ENCODE peak calls at places on chromosomes 4 and X, in five cellular contexts. R is IMR-90, E is A549, S is K562, W is HepG2. X is an unnamed sample.

GRCh38 chr4:55125087-55125721 is at the start of gene KDR:
- DNase-seq in R (no peak), E (no peak), S (peak), W (no peak), X (peak)

GRCh38 chrX:12949927-12950656 is 24.8 kb upstream of the TMSB4X start:
- DNase-seq in R (peak), E (no peak), S (peak), W (no peak), X (no peak)

GRCh38 chr4:182093431-182093831 is 149.8 kb upstream of the TENM3 start:
- DNase-seq in R (no peak), E (no peak), S (no peak), W (no peak), X (no peak)

GRCh38 chr4:13162886-13163285 is 321.3 kb downstream of the RAB28 start:
- DNase-seq in R (no peak), E (no peak), S (no peak), W (no peak), X (no peak)

GRCh38 chr4:1488831-1489638 is 82.8 kb upstream of the NKX1-1 start:
- DNase-seq in R (no peak), E (no peak), S (no peak), W (no peak), X (no peak)

GRCh38 chrX:52556741-52557140 is 39.9 kb upstream of the XAGE1B start:
- DNase-seq in R (no peak), E (no peak), S (no peak), W (no peak), X (no peak)

GRCh38 chrX:7574325-7574724 is 268.6 kb upstream of the VCX start:
- DNase-seq in R (no peak), E (no peak), S (no peak), W (peak), X (no peak)

GRCh38 chr4:184313710-184314659 is 96.3 kb upstream of the ENPP6 start:
- DNase-seq in R (no peak), E (no peak), S (no peak), W (no peak), X (no peak)

GRCh38 chr4:48193096-48193836 is 59.2 kb upstream of the TXK start:
- DNase-seq in R (no peak), E (no peak), S (no peak), W (no peak), X (no peak)

GRCh38 chrX:10190367-10190766 is 33.6 kb downstream of the CLCN4 start:
- DNase-seq in R (peak), E (peak), S (peak), W (peak), X (peak)

GRCh38 chr4:182969651-182970279 is 52.6 kb upstream of the DCTD start:
- DNase-seq in R (no peak), E (no peak), S (peak), W (no peak), X (no peak)

GRCh38 chr4:63620271-63620670 is 789.0 kb downstream of the TECRL start:
- DNase-seq in R (no peak), E (no peak), S (no peak), W (no peak), X (no peak)

GRCh38 chr4:184792334-184792733 is 33.4 kb downstream of the ACSL1 start:
- DNase-seq in R (no peak), E (no peak), S (no peak), W (no peak), X (no peak)

GRCh38 chr4:27278615-27279014 is 418.0 kb downstream of the STIM2 start:
- DNase-seq in R (peak), E (no peak), S (peak), W (peak), X (peak)

GRCh38 chr4:40828661-40829060 is 78.9 kb downstream of the NSUN7 start:
- DNase-seq in R (no peak), E (no peak), S (no peak), W (no peak), X (no peak)

GRCh38 chr4:142983612-142984011 is 137.5 kb upstream of the INPP4B start:
- DNase-seq in R (no peak), E (no peak), S (no peak), W (no peak), X (no peak)
- TF ChIP-seq BHLHE40 in R (no peak), E (no peak), S (no peak), W (no peak), X (no peak)

GRCh38 chr4:17038510-17039176 is 140.2 kb upstream of the LDB2 start:
- DNase-seq in R (no peak), E (no peak), S (no peak), W (no peak), X (no peak)

GRCh38 chr4:17029964-17030363 is 131.5 kb upstream of the LDB2 start:
- DNase-seq in R (no peak), E (no peak), S (no peak), W (no peak), X (no peak)

GRCh38 chr4:17029432-17029831 is 131.0 kb upstream of the LDB2 start:
- DNase-seq in R (no peak), E (no peak), S (no peak), W (no peak), X (no peak)

GRCh38 chr4:17030543-17030942 is 132.1 kb upstream of the LDB2 start:
- DNase-seq in R (peak), E (peak), S (no peak), W (no peak), X (no peak)

DNA sequence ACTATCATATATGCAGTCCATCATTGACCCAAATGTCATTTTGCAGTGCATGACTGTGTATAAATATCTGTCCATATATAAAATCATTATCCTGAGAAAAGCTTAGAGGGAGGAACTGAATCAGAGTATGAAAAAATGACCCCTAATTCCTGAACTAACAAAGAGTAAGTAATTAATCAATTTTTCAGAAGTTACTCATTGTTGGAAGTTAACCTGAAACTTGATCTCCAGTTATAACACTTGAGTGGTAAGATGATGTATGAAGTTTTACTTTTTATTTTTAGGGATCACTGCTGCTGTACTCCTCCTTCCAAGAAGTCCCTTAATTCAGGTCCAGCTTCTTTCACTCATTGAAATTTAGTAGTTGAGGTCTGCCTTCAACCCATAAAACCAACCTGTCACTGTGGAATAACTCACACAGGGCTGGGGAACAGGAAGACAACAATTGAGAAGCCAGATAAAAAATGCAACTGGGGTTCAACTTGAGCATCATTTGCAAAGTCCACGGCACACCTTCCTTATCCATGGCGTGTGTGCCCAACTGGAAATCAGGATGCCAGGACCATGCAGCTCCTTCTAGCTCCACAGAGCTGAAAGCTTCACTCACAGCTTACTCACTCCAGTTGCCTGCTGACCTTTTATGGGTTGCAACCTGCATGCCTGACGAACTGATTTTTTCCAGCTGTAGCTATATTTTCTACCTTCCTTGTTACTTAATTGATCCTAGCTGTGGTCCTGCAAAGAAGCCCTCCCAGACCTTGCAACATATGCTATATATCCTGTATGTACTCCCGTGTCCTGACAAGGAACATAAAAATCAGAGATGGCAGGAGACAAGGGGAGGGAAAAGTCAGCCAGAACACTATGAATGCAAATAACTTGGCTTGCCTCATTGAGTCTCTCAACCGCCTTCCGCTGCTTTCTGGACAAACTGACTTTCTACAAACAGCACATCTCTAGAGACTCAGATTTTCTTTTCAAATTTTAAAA is 135.1 kb upstream of the LDB2 start:
- DNase-seq in R (peak), E (no peak), S (no peak), W (no peak), X (no peak)
- TF ChIP-seq BHLHE40 in R (no peak), E (no peak), S (no peak), W (no peak), X (no peak)

GRCh38 chr4:26069218-26069617 is 155.2 kb downstream of the SMIM20 start:
- DNase-seq in R (peak), E (no peak), S (peak), W (peak), X (peak)
- TF ChIP-seq BHLHE40 in R (no peak), E (no peak), S (no peak), W (no peak), X (no peak)

GRCh38 chr4:114598191-114599121 is at the start of gene UGT8:
- DNase-seq in R (no peak), E (no peak), S (peak), W (no peak), X (peak)

GRCh38 chr4:114601304-114602052 is 2.9 kb downstream of the UGT8 start:
- DNase-seq in R (no peak), E (no peak), S (no peak), W (no peak), X (no peak)

GRCh38 chr4:114600066-114600552 is 1.5 kb downstream of the UGT8 start:
- DNase-seq in R (no peak), E (no peak), S (no peak), W (no peak), X (peak)

GRCh38 chr4:114599231-114600065 is 841 bp downstream of the UGT8 start:
- DNase-seq in R (no peak), E (no peak), S (peak), W (no peak), X (peak)

DNA sequence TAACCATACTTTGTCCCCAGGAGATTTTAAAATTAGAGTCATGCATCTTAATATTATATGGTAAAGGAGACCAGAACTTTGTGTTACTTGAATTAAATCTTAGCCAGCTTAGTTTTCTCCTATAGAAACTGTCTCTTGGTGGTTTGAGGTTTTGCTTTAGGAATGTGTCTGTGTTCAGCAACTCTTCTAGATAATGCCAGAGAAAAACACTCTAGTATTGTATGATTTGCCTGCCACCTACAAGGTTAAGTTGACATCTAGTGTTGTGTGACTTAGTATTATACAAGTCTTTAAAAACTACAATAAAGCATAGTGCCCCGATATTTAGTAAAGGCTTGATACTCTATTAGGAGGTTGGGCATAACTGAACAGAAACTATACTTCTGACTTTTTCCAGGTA is 2.1 kb downstream of the UGT8 start:
- DNase-seq in R (no peak), E (no peak), S (no peak), W (no peak), X (no peak)
- TF ChIP-seq BHLHE40 in R (no peak), E (no peak), S (no peak), W (no peak), X (no peak)

GRCh38 chr4:108276690-108277089 is 108.0 kb upstream of the LEF1 start:
- DNase-seq in R (no peak), E (no peak), S (no peak), W (no peak), X (no peak)

GRCh38 chr4:108270466-108271450 is 102.0 kb upstream of the LEF1 start:
- DNase-seq in R (peak), E (no peak), S (no peak), W (no peak), X (no peak)

GRCh38 chr4:108272046-108272445 is 103.3 kb upstream of the LEF1 start:
- DNase-seq in R (peak), E (no peak), S (no peak), W (no peak), X (no peak)

GRCh38 chr4:108272566-108272965 is 103.8 kb upstream of the LEF1 start:
- DNase-seq in R (peak), E (no peak), S (peak), W (no peak), X (no peak)
- TF ChIP-seq BHLHE40 in R (no peak), E (no peak), S (no peak), W (no peak), X (no peak)

GRCh38 chrX:17403231-17403691 is 28.3 kb downstream of the NHS start:
- DNase-seq in R (no peak), E (no peak), S (no peak), W (no peak), X (no peak)
- TF ChIP-seq BHLHE40 in R (no peak), E (no peak), S (no peak), W (no peak), X (no peak)

DNA sequence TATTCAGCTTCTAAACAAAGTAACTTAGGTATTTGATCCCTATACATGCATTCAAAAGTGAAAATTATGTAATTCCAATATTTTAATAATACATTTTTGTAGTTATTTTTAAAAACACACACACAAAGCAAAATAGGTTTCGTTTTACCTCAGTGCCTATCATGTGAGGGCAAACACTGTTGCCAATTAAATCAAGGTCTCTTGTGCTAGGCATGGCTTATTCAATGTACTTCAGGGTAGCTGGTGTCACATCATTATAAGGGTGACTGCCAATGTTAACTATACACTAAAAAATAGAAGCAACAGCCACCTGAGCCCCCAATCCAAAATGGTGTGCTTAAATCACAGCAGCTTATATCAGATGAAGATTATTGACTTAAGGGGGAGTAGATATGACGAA is 197.0 kb downstream of the LRBA start:
- DNase-seq in R (no peak), E (no peak), S (no peak), W (no peak), X (no peak)
- TF ChIP-seq BHLHE40 in R (no peak), E (no peak), S (no peak), W (no peak), X (no peak)